ENCODE peak calls at places on chromosomes 7 and 10, in eight cellular contexts. P, S, H, Y, W, R, U and G are unnamed samples.

GRCh38 chr7:79386688-79387422 is 66.6 kb downstream of the MAGI2 start:
- DNase-seq in P (no peak), S (no peak), H (no peak), Y (no peak), W (no peak), R (no peak), U (no peak), G (no peak)

GRCh38 chr7:73721237-73721848 is 1.9 kb upstream of the STX1A start:
- DNase-seq in P (no peak), S (no peak), H (no peak), Y (no peak), W (no peak), R (peak), U (no peak), G (no peak)

GRCh38 chr7:151687523-151688235 is 168.0 kb upstream of the RHEB start:
- DNase-seq in P (no peak), S (no peak), H (no peak), Y (peak), W (peak), R (peak), U (peak), G (no peak)

GRCh38 chr10:28091913-28092312 is 93.0 kb upstream of the ODAD2 start:
- DNase-seq in P (no peak), S (no peak), H (no peak), Y (no peak), W (no peak), R (no peak), U (no peak), G (no peak)

GRCh38 chr10:22683995-22684305 is 30.4 kb downstream of the PIP4K2A start:
- DNase-seq in P (no peak), S (no peak), H (no peak), Y (no peak), W (no peak), R (no peak), U (no peak), G (no peak)

GRCh38 chr10:24822557-24822956 is 98.9 kb upstream of the ARHGAP21 start:
- DNase-seq in P (no peak), S (peak), H (no peak), Y (no peak), W (no peak), R (no peak), U (no peak), G (peak)

GRCh38 chr7:30434140-30434799 is 44.3 kb downstream of the NOD1 start:
- DNase-seq in P (no peak), S (no peak), H (no peak), Y (no peak), W (no peak), R (no peak), U (no peak), G (no peak)

GRCh38 chr7:158572000-158572828 is 15.4 kb downstream of the PTPRN2 start:
- DNase-seq in P (no peak), S (no peak), H (no peak), Y (no peak), W (no peak), R (peak), U (peak), G (no peak)

GRCh38 chr7:65980478-65981250 is 1.3 kb downstream of the GUSB start:
- DNase-seq in P (no peak), S (no peak), H (peak), Y (no peak), W (no peak), R (no peak), U (peak), G (peak)

GRCh38 chr7:137539111-137539715 is 195.7 kb upstream of the PTN start:
- DNase-seq in P (no peak), S (no peak), H (no peak), Y (no peak), W (no peak), R (no peak), U (no peak), G (no peak)

GRCh38 chr7:4841836-4842235 is 20.0 kb downstream of the PAPOLB start:
- DNase-seq in P (no peak), S (no peak), H (no peak), Y (no peak), W (no peak), R (no peak), U (no peak), G (no peak)

GRCh38 chr10:1169981-1170866 is 114.0 kb downstream of the WDR37 start:
- DNase-seq in P (no peak), S (no peak), H (no peak), Y (no peak), W (no peak), R (no peak), U (no peak), G (no peak)

GRCh38 chr7:132577206-132578049 is 1.2 kb upstream of the PLXNA4 start:
- DNase-seq in P (peak), S (no peak), H (peak), Y (peak), W (no peak), R (peak), U (peak), G (no peak)